ENCODE peak calls at places on chromosomes 2 and 18, in ten cellular contexts. I, M, T, B, G, R, Z, J, P and E are unnamed samples.

GRCh38 chr2:234050455-234051135 is at the start of gene SPP2:
- DNase-seq in T (no peak), M (no peak), J (no peak), G (no peak), I (no peak), B (no peak), Z (no peak), R (no peak), P (no peak), E (no peak)

GRCh38 chr18:54767094-54767493 is 61.2 kb upstream of the RAB27B start:
- DNase-seq in R (no peak), Z (no peak), J (no peak), G (no peak), M (peak; percentile 94), T (peak; percentile 38), I (no peak), P (no peak), B (no peak), E (no peak)

GRCh38 chr2:106972782-106973181 is 86.8 kb upstream of the ST6GAL2 start:
- DNase-seq in G (no peak), Z (no peak), I (no peak), R (no peak), B (no peak), T (no peak), P (no peak), M (no peak), J (peak; percentile 53), E (no peak)

GRCh38 chr18:49648326-49648725 is 86.5 kb downstream of the LIPG start:
- DNase-seq in T (no peak), I (no peak), J (no peak), Z (no peak), G (no peak), B (peak; percentile 34), P (no peak), M (no peak), R (no peak), E (no peak)

GRCh38 chr2:26352892-26353291 is 6.3 kb upstream of the ADGRF3 start:
- DNase-seq in Z (no peak), B (no peak), I (no peak), R (peak; percentile 66), T (no peak), M (peak; percentile 69), G (no peak), P (no peak), J (peak; percentile 61), E (no peak)

GRCh38 chr2:67260348-67261277 is 136.5 kb upstream of the ETAA1 start:
- DNase-seq in R (peak; percentile 99), G (peak; percentile 98), Z (no peak), I (no peak), B (no peak), P (no peak), J (peak; percentile 98), T (peak; percentile 59), M (peak; percentile 88), E (no peak)

GRCh38 chr2:41152318-41152717 is 700.4 kb upstream of the SLC8A1 start:
- DNase-seq in Z (no peak), J (no peak), P (no peak), I (no peak), M (no peak), R (no peak), T (no peak), B (no peak), G (no peak), E (no peak)

GRCh38 chr18:71485578-71485977 is 1058.6 kb downstream of the CBLN2 start:
- DNase-seq in R (peak; percentile 85), T (no peak), G (no peak), M (peak; percentile 50), Z (no peak), B (no peak), J (peak; percentile 2), P (no peak), I (no peak), E (no peak)

GRCh38 chr2:230866704-230867561 is 2.2 kb downstream of the ITM2C start:
- DNase-seq in G (no peak), T (no peak), J (no peak), P (no peak), Z (peak; percentile 22), I (no peak), M (peak; percentile 26), R (peak; percentile 19), B (no peak), E (no peak)
- TF ChIP-seq CTCF in G (no peak), T (peak; percentile 5), J (peak; percentile 27), P (peak; percentile 25), Z (no peak), I (no peak), M (no peak), R (no peak), B (no peak), E (no peak)

GRCh38 chr2:119350311-119350998 is 16.2 kb downstream of the C2orf76 start:
- DNase-seq in J (no peak), B (peak; percentile 19), P (peak; percentile 51), R (no peak), Z (no peak), I (no peak), G (no peak), T (no peak), M (no peak), E (no peak)

GRCh38 chr2:119349289-119349688 is 17.3 kb downstream of the C2orf76 start:
- DNase-seq in G (no peak), M (no peak), I (no peak), P (no peak), T (no peak), J (no peak), R (no peak), Z (no peak), B (no peak), E (no peak)

GRCh38 chr2:119354860-119355259 is 11.8 kb downstream of the C2orf76 start:
- DNase-seq in P (no peak), R (no peak), J (no peak), M (no peak), I (no peak), B (no peak), Z (no peak), T (no peak), G (no peak), E (no peak)

DNA sequence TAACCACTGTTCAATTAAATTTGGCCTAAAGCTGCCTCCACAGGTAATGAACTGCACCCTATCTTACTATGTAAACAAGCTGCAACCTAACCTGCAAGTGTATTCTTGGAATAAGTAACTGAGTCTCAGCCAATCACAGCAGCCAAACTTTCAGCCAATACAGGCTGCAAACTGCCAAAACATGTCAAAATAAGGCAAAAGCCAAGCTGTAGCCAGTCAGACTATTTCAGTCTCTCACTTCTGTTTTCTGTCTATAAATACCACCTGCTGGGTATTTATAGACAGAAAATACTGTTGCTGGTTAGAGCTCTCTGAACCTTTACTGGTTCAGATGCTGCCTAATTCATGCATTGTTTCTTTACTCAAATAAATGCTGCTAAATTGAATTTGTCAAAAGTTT is 14.3 kb downstream of the C2orf76 start:
- DNase-seq in B (no peak), T (no peak), G (no peak), M (peak; percentile 28), I (no peak), P (no peak), R (no peak), J (no peak), Z (peak; percentile 65), E (peak; percentile 58)
- TF ChIP-seq CTCF in B (no peak), T (no peak), G (no peak), M (no peak), I (no peak), P (no peak), R (no peak), J (no peak), Z (no peak), E (no peak)

GRCh38 chr18:286515-287310 is 18.9 kb upstream of the THOC1 start:
- DNase-seq in M (peak; percentile 38), B (no peak), P (no peak), Z (no peak), G (peak; percentile 16), R (peak; percentile 55), J (peak; percentile 6), I (no peak), T (peak; percentile 50), E (no peak)

GRCh38 chr18:295756-296155 is 27.9 kb upstream of the THOC1 start:
- DNase-seq in T (no peak), M (no peak), B (no peak), R (no peak), G (no peak), Z (no peak), I (no peak), P (no peak), J (no peak), E (no peak)

GRCh38 chr18:293557-293956 is 25.7 kb upstream of the THOC1 start:
- DNase-seq in B (no peak), J (no peak), G (no peak), I (no peak), Z (no peak), R (peak; percentile 31), P (no peak), T (no peak), M (no peak), E (no peak)

GRCh38 chr18:297936-298335 is 30.1 kb upstream of the THOC1 start:
- DNase-seq in B (no peak), G (no peak), T (no peak), I (no peak), P (no peak), R (no peak), J (no peak), M (no peak), Z (no peak), E (no peak)

DNA sequence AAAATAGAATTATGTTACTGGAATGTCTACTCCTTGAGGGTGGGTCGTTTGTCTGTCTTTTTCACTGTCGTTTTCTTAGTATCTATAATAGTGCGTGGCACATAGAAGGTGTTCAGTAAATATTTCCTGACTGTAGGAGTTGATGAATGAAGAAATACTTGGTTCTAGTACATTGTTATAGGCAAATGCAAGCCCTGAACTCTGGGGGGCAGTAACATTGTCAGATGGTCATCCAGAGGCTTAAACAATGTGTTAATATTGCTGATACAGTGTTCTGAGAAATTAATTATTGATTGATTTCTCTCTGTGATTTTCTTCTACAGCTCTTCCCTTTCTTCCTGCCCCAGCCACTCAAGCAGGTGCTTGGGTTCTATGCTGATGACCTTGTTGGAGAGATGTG is 24.4 kb upstream of the THOC1 start:
- DNase-seq in R (peak; percentile 20), B (no peak), I (no peak), J (peak; percentile 6), T (no peak), P (no peak), Z (no peak), G (no peak), M (no peak), E (no peak)
- TF ChIP-seq CTCF in R (peak; percentile 22), B (no peak), I (no peak), J (peak; percentile 58), T (no peak), P (peak; percentile 43), Z (no peak), G (peak; percentile 6), M (peak; percentile 47), E (no peak)

GRCh38 chr2:150327546-150328495 is 159.6 kb downstream of the RND3 start:
- DNase-seq in Z (no peak), P (peak; percentile 33), R (no peak), I (no peak), B (no peak), J (no peak), G (no peak), T (no peak), M (no peak), E (no peak)

GRCh38 chr2:150335596-150335995 is 151.9 kb downstream of the RND3 start:
- DNase-seq in B (no peak), I (no peak), Z (no peak), R (no peak), M (no peak), T (no peak), P (no peak), G (no peak), J (no peak), E (no peak)

DNA sequence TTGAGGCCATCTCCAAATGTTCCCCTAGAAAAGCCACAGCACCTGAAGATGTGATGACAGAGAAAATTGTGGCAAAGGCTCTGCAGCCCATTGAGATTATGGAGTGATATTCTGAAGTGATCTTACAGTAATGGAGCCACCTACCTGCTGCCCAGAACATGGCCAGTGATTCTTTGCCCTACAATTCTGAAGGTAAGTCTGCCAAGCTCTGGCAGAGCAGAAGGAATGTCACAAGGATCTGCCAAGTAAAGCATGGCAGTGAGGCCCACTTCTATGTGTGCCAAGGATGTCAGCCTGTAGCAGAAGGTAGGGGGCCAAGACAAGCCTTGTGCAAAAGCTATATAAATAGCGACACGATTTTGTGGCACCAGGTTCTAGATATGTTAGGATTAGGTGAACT is 155.1 kb downstream of the RND3 start:
- DNase-seq in T (no peak), I (no peak), J (no peak), B (no peak), G (no peak), M (no peak), R (no peak), Z (no peak), P (no peak), E (no peak)
- TF ChIP-seq CTCF in T (no peak), I (no peak), J (no peak), B (no peak), G (no peak), M (no peak), R (no peak), Z (no peak), P (no peak), E (no peak)